ENCODE peak calls at places on chromosomes 5 and 9, in ten cellular contexts. A is AG04450; P is CD8-positive, alpha-beta T cell; R is upper lobe of right lung; J is mesenchymal stem cell; D is CD8-positive, alpha-beta memory T cell; Z is breast epithelium; V is mucosa of descending colon; Q is spleen; G is OCI-LY7. E is an unnamed sample. For H3K9me3, the result is how much of the 10 kb centered on the place peaks cover.

GRCh38 chr5:93589348-93589662 is 6.3 kb downstream of the NR2F1 start:
- DNase-seq in A (no peak), P (no peak), R (no peak), J (peak), D (no peak), Z (no peak), V (no peak), Q (no peak), G (no peak), E (no peak)

GRCh38 chr5:12019306-12019705 is 115.1 kb upstream of the CTNND2 start:
- DNase-seq in A (no peak), P (no peak), R (no peak), J (no peak), D (no peak), Z (no peak), V (no peak), Q (no peak), G (no peak), E (no peak)

GRCh38 chr5:77311217-77311571 is 100.7 kb downstream of the PDE8B start:
- DNase-seq in A (no peak), P (no peak), R (no peak), J (peak), D (no peak), Z (no peak), V (no peak), Q (no peak), G (no peak), E (no peak)

GRCh38 chr9:105330755-105331154 is 86.3 kb downstream of the SLC44A1 start:
- DNase-seq in A (no peak), P (no peak), R (no peak), J (no peak), D (no peak), Z (no peak), V (no peak), Q (no peak), G (peak), E (no peak)

GRCh38 chr9:123887837-123888236 is 42.1 kb downstream of the DENND1A start:
- DNase-seq in A (no peak), P (no peak), R (no peak), J (no peak), D (no peak), Z (no peak), V (no peak), Q (no peak), G (no peak), E (no peak)

GRCh38 chr5:96336351-96336985 is 96.6 kb downstream of the PCSK1 start:
- DNase-seq in A (peak), P (peak), R (no peak), J (peak), D (peak), Z (no peak), V (no peak), Q (no peak), G (peak), E (no peak)

GRCh38 chr9:106110483-106110882 is 416.1 kb downstream of the TMEM38B start:
- DNase-seq in A (no peak), P (no peak), R (no peak), J (no peak), D (no peak), Z (no peak), V (no peak), Q (no peak), G (no peak), E (no peak)

GRCh38 chr9:94173632-94174031 is 85.5 kb upstream of the ZNF169 start:
- DNase-seq in A (no peak), P (no peak), R (no peak), J (no peak), D (no peak), Z (no peak), V (no peak), Q (no peak), G (no peak), E (no peak)

GRCh38 chr5:150706776-150707390 is 6.0 kb upstream of the RBM22 start:
- DNase-seq in A (no peak), P (no peak), R (no peak), J (no peak), D (no peak), Z (no peak), V (no peak), Q (no peak), G (no peak), E (no peak)

GRCh38 chr9:110142253-110142652 is 65.7 kb downstream of the C9orf152 start:
- DNase-seq in A (no peak), P (no peak), R (no peak), J (no peak), D (no peak), Z (no peak), V (no peak), Q (no peak), G (no peak), E (no peak)

GRCh38 chr5:167348980-167349379 is 942.5 kb upstream of the WWC1 start:
- DNase-seq in A (no peak), P (no peak), R (no peak), J (no peak), D (no peak), Z (no peak), V (no peak), Q (no peak), G (no peak), E (no peak)

GRCh38 chr5:123610665-123611406 is 98.9 kb downstream of the CSNK1G3 start:
- DNase-seq in A (peak), P (no peak), R (no peak), J (peak), D (peak), Z (no peak), V (no peak), Q (no peak), G (peak), E (no peak)

GRCh38 chr5:179774442-179774841 is 19.3 kb upstream of the LTC4S start:
- DNase-seq in A (no peak), P (no peak), R (no peak), J (no peak), D (no peak), Z (no peak), V (no peak), Q (peak), G (no peak), E (no peak)

GRCh38 chr9:122340161-122340560 is 30.7 kb upstream of the PTGS1 start:
- DNase-seq in A (no peak), P (no peak), R (no peak), J (no peak), D (no peak), Z (no peak), V (no peak), Q (no peak), G (no peak), E (no peak)

GRCh38 chr5:12952409-12952808 is 992.1 kb downstream of the DNAH5 start:
- DNase-seq in A (no peak), P (no peak), R (no peak), J (no peak), D (no peak), Z (no peak), V (no peak), Q (no peak), G (no peak), E (no peak)

GRCh38 chr9:92247296-92247695 is 46.2 kb downstream of the IARS1 start:
- DNase-seq in A (no peak), P (no peak), R (no peak), J (peak), D (no peak), Z (no peak), V (no peak), Q (no peak), G (no peak), E (no peak)

GRCh38 chr9:131220485-131220884 is 55.8 kb downstream of the FAM78A start:
- DNase-seq in A (no peak), P (no peak), R (no peak), J (no peak), D (no peak), Z (no peak), V (no peak), Q (no peak), G (no peak), E (no peak)

GRCh38 chr9:113373255-113373654 is 3.5 kb downstream of the HDHD3 start:
- DNase-seq in A (no peak), P (no peak), R (no peak), J (no peak), D (no peak), Z (no peak), V (no peak), Q (no peak), G (no peak), E (no peak)

GRCh38 chr9:91746904-91747303 is 203.1 kb downstream of the ROR2 start:
- DNase-seq in A (no peak), P (no peak), R (no peak), J (no peak), D (no peak), Z (no peak), V (no peak), Q (no peak), G (no peak), E (no peak)

GRCh38 chr5:173764321-173765029 is 123.7 kb upstream of the CPEB4 start:
- DNase-seq in A (peak), P (no peak), R (peak), J (peak), D (no peak), Z (peak), V (peak), Q (no peak), G (peak), E (no peak)

GRCh38 chr9:631596-631995 is 209.9 kb upstream of the DMRT1 start:
- DNase-seq in A (no peak), P (no peak), R (no peak), J (no peak), D (no peak), Z (no peak), V (no peak), Q (no peak), G (no peak), E (no peak)

GRCh38 chr5:34822921-34823715 is 15.8 kb upstream of the TTC23L start:
- DNase-seq in A (no peak), P (no peak), R (no peak), J (no peak), D (no peak), Z (no peak), V (no peak), Q (no peak), G (no peak), E (no peak)

GRCh38 chr9:74861773-74862172 is 25.9 kb downstream of the TRPM6 start:
- DNase-seq in A (no peak), P (no peak), R (no peak), J (peak), D (no peak), Z (no peak), V (no peak), Q (no peak), G (no peak), E (no peak)

GRCh38 chr5:115313052-115313451 is 16.6 kb upstream of the CCDC112 start:
- DNase-seq in A (no peak), P (no peak), R (no peak), J (no peak), D (no peak), Z (no peak), V (no peak), Q (no peak), G (no peak), E (no peak)

GRCh38 chr9:91647371-91647770 is 223.7 kb upstream of the NFIL3 start:
- DNase-seq in A (no peak), P (no peak), R (no peak), J (no peak), D (no peak), Z (no peak), V (no peak), Q (no peak), G (no peak), E (no peak)

GRCh38 chr9:15824310-15824709 is 271.5 kb downstream of the CCDC171 start:
- DNase-seq in A (no peak), P (no peak), R (no peak), J (peak), D (no peak), Z (no peak), V (no peak), Q (no peak), G (peak), E (no peak)

GRCh38 chr9:113178087-113178486 is 27.3 kb downstream of the SLC31A2 start:
- DNase-seq in A (no peak), P (no peak), R (no peak), J (peak), D (no peak), Z (no peak), V (no peak), Q (no peak), G (no peak), E (no peak)

GRCh38 chr5:96110289-96110688 is 148.6 kb upstream of the ELL2 start:
- DNase-seq in A (no peak), P (no peak), R (no peak), J (no peak), D (no peak), Z (no peak), V (no peak), Q (no peak), G (no peak), E (no peak)

GRCh38 chr5:84403773-84404172 is 19.1 kb upstream of the EDIL3 start:
- DNase-seq in A (peak), P (no peak), R (no peak), J (peak), D (no peak), Z (no peak), V (no peak), Q (no peak), G (no peak), E (no peak)

GRCh38 chr5:169100735-169101075 is 200.2 kb downstream of the SLIT3 start:
- DNase-seq in A (no peak), P (no peak), R (no peak), J (peak), D (no peak), Z (no peak), V (no peak), Q (no peak), G (no peak), E (no peak)

GRCh38 chr9:114499941-114500528 is 5.2 kb downstream of the WHRN start:
- DNase-seq in A (no peak), P (no peak), R (no peak), J (no peak), D (no peak), Z (no peak), V (no peak), Q (no peak), G (no peak), E (no peak)

GRCh38 chr9:121783126-121783522 is 131.7 kb downstream of the DAB2IP start:
- DNase-seq in A (no peak), P (no peak), R (no peak), J (no peak), D (no peak), Z (no peak), V (no peak), Q (no peak), G (peak), E (no peak)

GRCh38 chr5:165184183-165184582 is 1678.8 kb downstream of the MAT2B start:
- DNase-seq in A (no peak), P (no peak), R (no peak), J (no peak), D (no peak), Z (no peak), V (no peak), Q (no peak), G (no peak), E (no peak)

GRCh38 chr5:165188555-165189260 is 1683.3 kb downstream of the MAT2B start:
- DNase-seq in A (no peak), P (no peak), R (no peak), J (no peak), D (no peak), Z (no peak), V (no peak), Q (no peak), G (no peak), E (no peak)

GRCh38 chr5:165187815-165188214 is 1682.4 kb downstream of the MAT2B start:
- DNase-seq in A (no peak), P (no peak), R (no peak), J (no peak), D (no peak), Z (no peak), V (no peak), Q (no peak), G (no peak), E (no peak)

GRCh38 chr5:165185726-165186125 is 1680.3 kb downstream of the MAT2B start:
- DNase-seq in A (no peak), P (no peak), R (no peak), J (no peak), D (no peak), Z (no peak), V (no peak), Q (no peak), G (no peak), E (no peak)
- H3K9me3 ChIP-seq in A (under half), P (under half), R (under half), J (under half), D (under half), Z (under half), V (under half), Q (under half), G (under half), E (under half)

DNA sequence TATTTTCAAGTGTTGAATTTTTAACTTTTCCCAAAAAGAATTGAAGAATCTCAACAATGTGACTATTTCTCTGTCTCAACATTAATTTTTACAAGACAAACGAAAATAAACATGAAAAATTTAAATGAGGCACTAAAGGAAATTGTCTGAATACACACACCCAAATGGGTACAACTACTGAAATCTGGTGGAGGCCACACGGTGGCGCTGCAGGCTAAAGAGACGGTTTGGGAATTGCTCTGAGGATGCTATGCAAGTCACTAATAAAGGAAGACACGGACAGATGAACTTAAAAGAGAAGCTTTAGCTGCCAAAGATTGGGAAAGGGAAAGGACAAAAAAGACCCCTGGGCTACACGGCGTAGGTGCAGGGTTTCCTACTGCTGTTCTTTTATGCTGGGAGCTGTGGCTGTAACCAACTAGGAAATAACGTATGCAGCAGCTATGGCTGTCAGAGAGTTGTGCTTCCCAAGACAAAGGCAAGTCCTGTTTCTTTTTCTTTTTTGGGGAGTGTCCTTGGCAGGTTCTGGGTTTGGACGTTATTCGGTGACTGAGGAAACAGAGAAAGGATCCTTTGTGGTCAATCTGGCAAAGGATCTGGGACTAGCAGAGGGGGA is at the start of gene PCDHB10:
- DNase-seq in A (no peak), P (no peak), R (no peak), J (peak), D (no peak), Z (no peak), V (no peak), Q (no peak), G (peak), E (peak)
- H3K9me3 ChIP-seq in A (under half), P (under half), R (under half), J (half or more), D (under half), Z (half or more), V (under half), Q (half or more), G (under half), E (under half)

GRCh38 chr5:60494144-60494543 is 205.8 kb downstream of the DEPDC1B start:
- DNase-seq in A (no peak), P (no peak), R (no peak), J (peak), D (no peak), Z (no peak), V (no peak), Q (no peak), G (no peak), E (no peak)

GRCh38 chr5:60497706-60498500 is 202.1 kb downstream of the DEPDC1B start:
- DNase-seq in A (no peak), P (no peak), R (no peak), J (peak), D (no peak), Z (no peak), V (no peak), Q (no peak), G (no peak), E (no peak)

GRCh38 chr5:60493372-60493771 is 206.6 kb downstream of the DEPDC1B start:
- DNase-seq in A (no peak), P (no peak), R (no peak), J (no peak), D (no peak), Z (no peak), V (no peak), Q (no peak), G (no peak), E (no peak)

GRCh38 chr5:60494635-60495034 is 205.3 kb downstream of the DEPDC1B start:
- DNase-seq in A (no peak), P (no peak), R (no peak), J (no peak), D (no peak), Z (no peak), V (no peak), Q (no peak), G (peak), E (no peak)

GRCh38 chr5:60495644-60496520 is 204.1 kb downstream of the DEPDC1B start:
- DNase-seq in A (no peak), P (no peak), R (no peak), J (no peak), D (no peak), Z (no peak), V (no peak), Q (no peak), G (no peak), E (no peak)
- H3K9me3 ChIP-seq in A (under half), P (under half), R (under half), J (under half), D (under half), Z (under half), V (under half), Q (under half), G (under half), E (under half)

GRCh38 chr5:92567831-92568450 is 1013.1 kb downstream of the NR2F1-AS1 start:
- DNase-seq in A (no peak), P (no peak), R (no peak), J (no peak), D (no peak), Z (no peak), V (no peak), Q (no peak), G (no peak), E (no peak)
- H3K9me3 ChIP-seq in A (under half), P (under half), R (under half), J (under half), D (under half), Z (under half), V (under half), Q (under half), G (under half), E (under half)

E was measured in T-helper 17 cell.